ENCODE peak calls at places on chromosomes 7 and 10, in four cellular contexts. K is WTC11, Q is K562, I is HepG2. Z is an unnamed sample.

GRCh38 chr7:129909669-129910068 is 43.1 kb downstream of the UBE2H start:
- DNase-seq in K (no peak), Q (no peak), I (no peak), Z (no peak)

GRCh38 chr10:50740351-50740688 is 584 bp downstream of the ASAH2B start:
- DNase-seq in K (no peak), Q (no peak), I (peak), Z (no peak)

GRCh38 chr7:70313251-70313650 is 715.0 kb downstream of the AUTS2 start:
- DNase-seq in K (no peak), Q (no peak), I (no peak), Z (no peak)

GRCh38 chr7:42237162-42237821 is at the start of gene GLI3:
- DNase-seq in K (peak), Q (peak), I (no peak), Z (peak)

GRCh38 chr10:94192974-94193373 is 169.8 kb downstream of the NOC3L start:
- DNase-seq in K (no peak), Q (no peak), I (no peak), Z (no peak)

GRCh38 chr10:73232887-73233286 is 14.2 kb downstream of the DNAJC9 start:
- DNase-seq in K (peak), Q (peak), I (no peak), Z (peak)

GRCh38 chr10:107442035-107442505 is 277.6 kb upstream of the SORCS1 start:
- DNase-seq in K (no peak), Q (no peak), I (no peak), Z (no peak)

GRCh38 chr7:72183835-72184234 is 228.3 kb downstream of the CALN1 start:
- DNase-seq in K (peak), Q (peak), I (peak), Z (peak)

GRCh38 chr7:151729521-151729921 is 147.4 kb downstream of the PRKAG2 start:
- DNase-seq in K (no peak), Q (no peak), I (no peak), Z (no peak)

GRCh38 chr10:18312385-18313145 is 172.3 kb downstream of the CACNB2 start:
- DNase-seq in K (no peak), Q (peak), I (peak), Z (peak)

GRCh38 chr10:133481657-133482056 is 27.9 kb downstream of the SCART1 start:
- DNase-seq in K (no peak), Q (no peak), I (no peak), Z (peak)

GRCh38 chr10:112835933-112836564 is 114.0 kb upstream of the TCF7L2 start:
- DNase-seq in K (no peak), Q (no peak), I (peak), Z (no peak)

GRCh38 chr7:151796091-151796870 is 80.6 kb downstream of the PRKAG2 start:
- DNase-seq in K (no peak), Q (peak), I (no peak), Z (no peak)

GRCh38 chr7:151992375-151992774 is 33.1 kb upstream of the GALNT11 start:
- DNase-seq in K (peak), Q (peak), I (peak), Z (peak)

GRCh38 chr7:34190299-34190698 is 285.0 kb downstream of the BMPER start:
- DNase-seq in K (no peak), Q (no peak), I (no peak), Z (no peak)

GRCh38 chr7:46812047-46812672 is 769.8 kb downstream of the TNS3 start:
- DNase-seq in K (no peak), Q (no peak), I (no peak), Z (no peak)

GRCh38 chr7:84207620-84208019 is 13.0 kb upstream of the SEMA3A start:
- DNase-seq in K (no peak), Q (no peak), I (no peak), Z (no peak)

GRCh38 chr7:142939226-142939910 is at the start of gene LLCFC1:
- DNase-seq in K (peak), Q (peak), I (peak), Z (peak)

GRCh38 chr10:86105181-86105580 is 261.4 kb downstream of the GRID1 start:
- DNase-seq in K (no peak), Q (no peak), I (no peak), Z (no peak)

GRCh38 chr7:115475774-115476407 is 554.0 kb downstream of the MDFIC start:
- DNase-seq in K (peak), Q (no peak), I (no peak), Z (peak)

GRCh38 chr7:120272261-120272895 is 597 bp upstream of the KCND2 start:
- DNase-seq in K (peak), Q (peak), I (peak), Z (peak)

GRCh38 chr7:81871606-81872265 is 101.9 kb upstream of the HGF start:
- DNase-seq in K (no peak), Q (no peak), I (no peak), Z (no peak)

GRCh38 chr10:29470843-29471482 is 163.8 kb downstream of the SVIL start:
- DNase-seq in K (no peak), Q (no peak), I (no peak), Z (no peak)

GRCh38 chr7:66668677-66669076 is 40.0 kb downstream of the KCTD7 start:
- DNase-seq in K (no peak), Q (no peak), I (no peak), Z (no peak)

GRCh38 chr7:142645777-142646176 is 103.5 kb upstream of the PRSS1 start:
- DNase-seq in K (no peak), Q (no peak), I (no peak), Z (no peak)

GRCh38 chr7:23246540-23246939 is at the start of gene GPNMB:
- DNase-seq in K (no peak), Q (no peak), I (no peak), Z (no peak)

GRCh38 chr7:157005456-157006204 is 4.8 kb downstream of the MNX1 start:
- DNase-seq in K (peak), Q (no peak), I (no peak), Z (no peak)

GRCh38 chr7:152128252-152128651 is 102.8 kb downstream of the GALNT11 start:
- DNase-seq in K (no peak), Q (no peak), I (no peak), Z (no peak)

GRCh38 chr10:98262571-98262970 is 5.4 kb downstream of the LOXL4 start:
- DNase-seq in K (peak), Q (no peak), I (no peak), Z (no peak)

GRCh38 chr10:99528867-99529285 is 3.9 kb upstream of the NKX2-3 start:
- DNase-seq in K (no peak), Q (no peak), I (no peak), Z (no peak)

GRCh38 chr7:154907651-154908620 is 95.0 kb downstream of the PAXIP1 start:
- DNase-seq in K (no peak), Q (no peak), I (no peak), Z (no peak)

GRCh38 chr7:3272691-3273141 is 28.3 kb upstream of the SDK1 start:
- DNase-seq in K (no peak), Q (no peak), I (no peak), Z (no peak)

GRCh38 chr10:101214446-101215396 is 14.5 kb downstream of the LBX1 start:
- DNase-seq in K (peak), Q (peak), I (peak), Z (peak)

GRCh38 chr7:75711076-75711475 is 27.7 kb downstream of the HIP1 start:
- DNase-seq in K (no peak), Q (no peak), I (no peak), Z (no peak)

GRCh38 chr10:97475936-97476594 is 22.2 kb downstream of the MMS19 start:
- DNase-seq in K (no peak), Q (no peak), I (no peak), Z (no peak)

GRCh38 chr10:81034376-81034775 is 496.7 kb downstream of the SH2D4B start:
- DNase-seq in K (no peak), Q (no peak), I (no peak), Z (no peak)

GRCh38 chr7:96614154-96614867 is 95.3 kb downstream of the SEM1 start:
- DNase-seq in K (no peak), Q (no peak), I (no peak), Z (no peak)

DNA sequence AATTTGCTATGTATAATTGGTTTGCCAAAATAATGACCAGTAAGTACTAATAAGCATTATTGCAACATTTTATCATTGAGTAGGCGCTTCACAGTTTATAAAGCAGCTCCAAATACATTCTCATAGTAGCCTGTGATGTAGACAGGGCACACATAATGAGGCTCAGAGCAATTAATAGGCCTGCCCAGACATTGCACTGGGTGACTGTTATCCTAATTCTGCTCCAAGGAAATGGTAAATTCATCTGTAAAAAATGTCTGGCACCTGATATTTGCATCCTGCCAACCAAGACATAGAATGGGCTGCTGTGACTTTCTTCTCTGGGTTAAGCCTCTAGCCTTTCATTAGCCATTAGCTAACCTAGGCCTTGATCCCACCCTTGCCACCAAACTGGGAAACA is 97.6 kb downstream of the SEM1 start:
- DNase-seq in K (no peak), Q (no peak), I (no peak), Z (no peak)
- TF ChIP-seq ELF4 in K (no peak), Q (no peak), I (no peak), Z (no peak)

GRCh38 chr7:155941688-155942087 is 129.4 kb upstream of the SHH start:
- DNase-seq in K (no peak), Q (no peak), I (no peak), Z (no peak)

GRCh38 chr7:155939350-155939749 is 127.1 kb upstream of the SHH start:
- DNase-seq in K (no peak), Q (no peak), I (no peak), Z (no peak)

GRCh38 chr7:155944901-155945300 is 132.6 kb upstream of the SHH start:
- DNase-seq in K (no peak), Q (no peak), I (no peak), Z (no peak)

GRCh38 chr7:155943251-155943899 is 131.1 kb upstream of the SHH start:
- DNase-seq in K (no peak), Q (no peak), I (no peak), Z (no peak)

DNA sequence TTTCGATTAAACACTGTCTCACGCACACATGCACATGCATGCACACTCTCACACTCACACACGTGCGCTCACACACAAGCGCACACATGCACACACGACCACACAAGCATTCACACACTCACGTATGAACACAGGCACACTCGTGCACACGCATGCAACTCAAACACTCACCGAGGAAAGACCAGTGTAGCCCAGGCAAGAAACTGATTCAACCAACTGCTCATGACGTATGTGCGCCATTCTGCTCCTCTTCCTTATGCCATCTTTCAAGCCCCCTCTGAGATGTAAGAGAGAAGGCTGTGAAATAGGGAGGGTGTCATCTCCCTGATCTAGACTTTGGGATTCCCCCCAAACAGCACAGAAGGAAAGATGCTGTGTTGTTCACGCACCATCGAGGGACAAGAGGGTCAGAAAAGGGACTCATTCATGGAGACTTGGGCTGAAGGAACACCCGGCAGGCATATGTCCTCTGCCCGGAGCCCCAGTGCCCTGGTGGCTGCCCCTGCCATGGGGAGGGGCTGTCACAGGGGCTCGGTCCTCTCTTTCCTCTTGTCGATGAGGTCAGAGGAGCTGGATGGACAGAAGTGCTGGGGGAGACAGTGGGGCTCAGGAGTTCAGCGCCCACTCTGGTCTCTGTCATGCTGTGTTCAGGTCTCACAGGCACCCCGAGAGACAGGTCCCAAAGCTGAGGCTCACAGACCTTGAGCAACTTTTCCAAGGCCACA is 130.1 kb upstream of the SHH start:
- DNase-seq in K (no peak), Q (no peak), I (no peak), Z (no peak)
- TF ChIP-seq ELF4 in K (no peak), Q (no peak), I (no peak), Z (no peak)

GRCh38 chr7:44678468-44679179 is 70.0 kb upstream of the ZMIZ2 start:
- DNase-seq in K (no peak), Q (no peak), I (peak), Z (no peak)
- TF ChIP-seq ELF4 in K (no peak), Q (no peak), I (no peak), Z (no peak)

GRCh38 chr10:77228559-77228958 is 409.0 kb downstream of the KCNMA1 start:
- DNase-seq in K (no peak), Q (no peak), I (no peak), Z (no peak)

GRCh38 chr10:77229704-77230103 is 407.9 kb downstream of the KCNMA1 start:
- DNase-seq in K (no peak), Q (no peak), I (no peak), Z (no peak)

GRCh38 chr10:77231375-77231774 is 406.2 kb downstream of the KCNMA1 start:
- DNase-seq in K (no peak), Q (no peak), I (no peak), Z (no peak)

GRCh38 chr10:77231884-77232283 is 405.7 kb downstream of the KCNMA1 start:
- DNase-seq in K (no peak), Q (no peak), I (no peak), Z (no peak)

DNA sequence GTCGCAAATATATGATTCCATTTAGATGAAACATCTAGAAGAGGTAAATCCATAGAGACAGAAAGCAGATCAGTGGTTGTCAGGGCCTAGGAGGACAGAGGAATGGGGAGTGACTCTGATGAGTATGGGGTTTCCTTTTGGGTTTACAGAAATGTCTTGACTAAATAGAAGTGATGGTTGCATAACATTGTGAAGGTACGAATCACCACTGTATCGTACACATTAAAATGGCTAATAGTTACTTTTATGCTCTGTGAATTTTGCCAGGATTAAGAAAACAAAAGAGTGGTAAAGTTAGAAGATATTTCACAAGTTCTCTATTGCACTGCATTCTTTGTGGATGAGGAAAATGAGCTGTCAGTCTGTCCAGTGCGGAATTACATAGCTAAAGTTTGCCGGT is 407.4 kb downstream of the KCNMA1 start:
- DNase-seq in K (no peak), Q (no peak), I (no peak), Z (no peak)
- TF ChIP-seq ELF4 in K (no peak), Q (no peak), I (no peak), Z (no peak)

DNA sequence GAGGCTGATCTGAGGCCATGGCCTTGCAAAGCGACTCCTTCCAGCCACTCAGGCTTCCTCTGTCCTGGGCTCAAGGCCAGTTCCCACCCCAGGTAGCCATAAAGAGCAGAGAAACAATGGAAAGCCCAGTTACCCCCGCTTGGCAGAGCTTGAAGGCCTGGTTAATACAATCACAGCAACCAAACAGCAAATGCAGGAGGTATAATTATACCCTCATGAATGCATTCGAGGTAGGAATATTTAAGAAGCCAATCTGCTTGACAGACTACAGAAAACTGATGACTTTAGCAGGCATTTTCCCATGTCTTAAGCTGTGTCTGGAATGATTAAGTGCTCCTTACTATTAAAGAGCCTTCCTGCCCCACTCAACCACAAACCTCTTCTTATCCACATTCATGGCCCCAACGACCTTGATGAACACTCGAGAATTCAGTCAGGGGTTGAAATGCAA is 114.1 kb upstream of the MACROH2A2 start:
- DNase-seq in K (no peak), Q (no peak), I (no peak), Z (no peak)
- TF ChIP-seq ELF4 in K (no peak), Q (no peak), I (no peak), Z (no peak)

Z was measured in HEK293T.